ENCODE peak calls at places on chromosome 13, in ten cellular contexts. K is thyroid gland, M is astrocyte, U is K562, I is GM06990, W is endodermal cell, L is body of pancreas, R is GM23338, O is psoas muscle, Q is colonic mucosa. D is an unnamed sample.
A peak's percentile ranks its signal among the peaks of the same experiment; 100 is the strongest.

GRCh38 chr13:27374650-27375049 is 49.8 kb upstream of the GTF3A start:
- DNase-seq in K (peak; percentile 70), M (peak; percentile 71), U (peak; percentile 77), I (no peak), W (peak; percentile 86), L (peak; percentile 90), R (peak; percentile 89), O (peak; percentile 31), Q (peak; percentile 85), D (peak; percentile 26)

GRCh38 chr13:45522571-45522970 is 57.8 kb downstream of the COG3 start:
- DNase-seq in K (no peak), M (no peak), U (no peak), I (no peak), W (no peak), L (no peak), R (no peak), O (no peak), Q (no peak), D (peak; percentile 52)

GRCh38 chr13:45658586-45659235 is 43.2 kb upstream of the ERICH6B start:
- DNase-seq in K (no peak), M (peak; percentile 91), U (no peak), I (no peak), W (no peak), L (no peak), R (no peak), O (no peak), Q (no peak), D (peak; percentile 76)

GRCh38 chr13:38900188-38900587 is 90.4 kb downstream of the STOML3 start:
- DNase-seq in K (no peak), M (no peak), U (peak; percentile 3), I (no peak), W (peak; percentile 70), L (no peak), R (peak; percentile 68), O (no peak), Q (no peak), D (no peak)

GRCh38 chr13:44197791-44198770 is 175.5 kb upstream of the SERP2 start:
- DNase-seq in K (no peak), M (peak; percentile 48), U (no peak), I (peak; percentile 56), W (no peak), L (no peak), R (no peak), O (no peak), Q (no peak), D (no peak)

GRCh38 chr13:47853236-47853635 is 147.8 kb downstream of the SUCLA2 start:
- DNase-seq in K (no peak), M (peak; percentile 34), U (no peak), I (no peak), W (no peak), L (no peak), R (no peak), O (no peak), Q (no peak), D (no peak)

GRCh38 chr13:103190841-103191240 is 124.6 kb upstream of the SLC10A2 start:
- DNase-seq in K (no peak), M (no peak), U (no peak), I (no peak), W (no peak), L (no peak), R (no peak), O (no peak), Q (no peak), D (no peak)

GRCh38 chr13:24038405-24038804 is 122.1 kb upstream of the SPATA13 start:
- DNase-seq in K (no peak), M (peak; percentile 80), U (no peak), I (no peak), W (no peak), L (no peak), R (no peak), O (no peak), Q (no peak), D (no peak)

GRCh38 chr13:40492511-40492910 is 173.9 kb downstream of the FOXO1 start:
- DNase-seq in K (no peak), M (no peak), U (no peak), I (no peak), W (no peak), L (no peak), R (no peak), O (no peak), Q (no peak), D (no peak)

GRCh38 chr13:24153347-24153746 is 7.2 kb upstream of the SPATA13 start:
- DNase-seq in K (no peak), M (no peak), U (no peak), I (no peak), W (no peak), L (no peak), R (no peak), O (no peak), Q (no peak), D (no peak)

GRCh38 chr13:33544308-33544707 is 258.8 kb upstream of the STARD13 start:
- DNase-seq in K (no peak), M (no peak), U (no peak), I (no peak), W (no peak), L (no peak), R (no peak), O (no peak), Q (no peak), D (no peak)

GRCh38 chr13:49441312-49441711 is 2.6 kb downstream of the CAB39L start:
- DNase-seq in K (no peak), M (no peak), U (no peak), I (no peak), W (no peak), L (no peak), R (no peak), O (no peak), Q (no peak), D (no peak)

GRCh38 chr13:49437705-49438104 is 6.2 kb downstream of the CAB39L start:
- DNase-seq in K (peak; percentile 19), M (no peak), U (no peak), I (no peak), W (no peak), L (no peak), R (no peak), O (no peak), Q (no peak), D (no peak)

GRCh38 chr13:49435992-49436391 is 7.9 kb downstream of the CAB39L start:
- DNase-seq in K (no peak), M (peak; percentile 6), U (no peak), I (no peak), W (no peak), L (no peak), R (no peak), O (no peak), Q (no peak), D (no peak)

GRCh38 chr13:49439609-49440008 is 4.3 kb downstream of the CAB39L start:
- DNase-seq in K (no peak), M (no peak), U (no peak), I (no peak), W (no peak), L (no peak), R (no peak), O (no peak), Q (no peak), D (no peak)

GRCh38 chr13:49436890-49437289 is 7.0 kb downstream of the CAB39L start:
- DNase-seq in K (peak; percentile 31), M (peak; percentile 24), U (no peak), I (no peak), W (no peak), L (peak; percentile 17), R (no peak), O (peak; percentile 54), Q (no peak), D (no peak)
- TF ChIP-seq CTCF in K (peak; percentile 33), M (peak; percentile 14), U (no peak), I (no peak), W (no peak), L (no peak), R (no peak), O (no peak), Q (no peak), D (peak; percentile 17)

GRCh38 chr13:29514720-29515310 is 80.7 kb downstream of the SLC7A1 start:
- DNase-seq in K (no peak), M (no peak), U (no peak), I (no peak), W (no peak), L (no peak), R (no peak), O (no peak), Q (no peak), D (no peak)
- H3K36me3 ChIP-seq in K (peaks cover 6% of the 10 kb centered on the region), M (peaks cover 35% of the 10 kb centered on the region), U (peaks cover 52% of the 10 kb centered on the region), I (peaks cover 47% of the 10 kb centered on the region), W (peaks cover 41% of the 10 kb centered on the region), L (no peaks in the 10 kb centered on the region), R (peaks cover 23% of the 10 kb centered on the region), O (no peaks in the 10 kb centered on the region), Q (no peaks in the 10 kb centered on the region), D (peaks cover 43% of the 10 kb centered on the region)

GRCh38 chr13:20942938-20943518 is 40.5 kb upstream of the XPO4 start:
- DNase-seq in K (peak; percentile 6), M (no peak), U (no peak), I (no peak), W (no peak), L (no peak), R (no peak), O (no peak), Q (peak; percentile 20), D (no peak)
- H3K4me3 ChIP-seq in K (no peak overlapping the region), M (no peak overlapping the region), U (no peak overlapping the region), I (no peak overlapping the region), W (no peak overlapping the region), L (no peak overlapping the region), R (no peak overlapping the region), O (no peak overlapping the region), Q (peak overlapping the region; percentile 12), D (no peak overlapping the region)

GRCh38 chr13:59447031-59447430 is 716.7 kb downstream of the DIAPH3 start:
- DNase-seq in K (no peak), M (no peak), U (no peak), I (no peak), W (no peak), L (no peak), R (no peak), O (no peak), Q (no peak), D (no peak)
- TF ChIP-seq CTCF in K (no peak), M (no peak), U (no peak), I (no peak), W (no peak), L (no peak), R (no peak), O (no peak), Q (no peak), D (no peak)

DNA sequence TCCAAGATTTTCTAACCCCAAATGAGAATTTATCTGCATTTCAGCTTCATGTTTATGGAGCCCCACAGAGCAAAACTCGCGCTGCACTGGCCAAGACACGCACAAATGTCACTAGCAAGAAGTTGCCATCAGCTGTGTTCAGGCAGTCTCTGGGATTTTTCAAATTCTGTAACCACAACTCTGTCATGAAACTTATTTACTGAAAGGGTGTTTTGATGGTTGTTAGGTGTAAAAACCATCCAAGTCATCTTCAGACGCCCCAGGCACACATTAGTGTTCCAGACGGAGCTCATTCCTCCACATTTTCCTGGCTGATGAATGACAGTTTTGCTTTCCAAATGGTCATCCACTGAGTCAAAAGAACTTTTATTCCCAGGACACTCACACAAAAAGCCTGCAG is 63.4 kb downstream of the SLC7A1 start:
- DNase-seq in K (no peak), M (peak; percentile 57), U (no peak), I (no peak), W (no peak), L (no peak), R (no peak), O (no peak), Q (no peak), D (peak; percentile 87)
- H3K36me3 ChIP-seq in K (peaks cover 4% of the 10 kb centered on the region), M (peaks cover 60% of the 10 kb centered on the region), U (peaks cover 77% of the 10 kb centered on the region), I (peaks cover 23% of the 10 kb centered on the region), W (peaks cover 46% of the 10 kb centered on the region), L (no peaks in the 10 kb centered on the region), R (peaks cover 61% of the 10 kb centered on the region), O (no peaks in the 10 kb centered on the region), Q (peaks cover 5% of the 10 kb centered on the region), D (peaks cover 35% of the 10 kb centered on the region)

GRCh38 chr13:110617326-110618072 is 2.2 kb downstream of the NAXD start:
- DNase-seq in K (peak; percentile 63), M (peak; percentile 77), U (peak; percentile 38), I (no peak), W (no peak), L (peak; percentile 88), R (peak; percentile 65), O (no peak), Q (peak; percentile 53), D (no peak)
- H3K4me3 ChIP-seq in K (no peak overlapping the region), M (no peak overlapping the region), U (no peak overlapping the region), I (peak overlapping the region; percentile 3), W (peak overlapping the region; percentile 81), L (no peak overlapping the region), R (no peak overlapping the region), O (peak overlapping the region; percentile 100), Q (no peak overlapping the region), D (no peak overlapping the region)

D was measured in BJ.